ENCODE peak calls at places on chromosomes 11 and 22, in six cellular contexts. One of them, this sample, is unnamed.

GRCh38 chr22:29093980-29094379 is 21.1 kb downstream of the KREMEN1 start:
- DNase-seq in mesendoderm: no peak
- DNase-seq in H9: no peak
- DNase-seq in IMR-90: no peak
- DNase-seq in trophoblast cell: no peak
- DNase-seq in mesenchymal stem cell: no peak
- DNase-seq in this sample: no peak

GRCh38 chr22:37273126-37273845 is 9.0 kb upstream of the CYTH4 start:
- DNase-seq in IMR-90: peak; percentile 79
- DNase-seq in mesendoderm: no peak
- DNase-seq in trophoblast cell: peak; percentile 10
- DNase-seq in mesenchymal stem cell: peak; percentile 74
- DNase-seq in H9: no peak
- DNase-seq in this sample: no peak

GRCh38 chr11:75103380-75104026 is 6.8 kb upstream of the OR2AT4 start:
- DNase-seq in mesendoderm: no peak
- DNase-seq in mesenchymal stem cell: peak; percentile 72
- DNase-seq in trophoblast cell: no peak
- DNase-seq in IMR-90: peak; percentile 86
- DNase-seq in H9: no peak
- DNase-seq in this sample: no peak

GRCh38 chr11:130160460-130161090 is 993 bp downstream of the ST14 start:
- DNase-seq in H9: no peak
- DNase-seq in trophoblast cell: no peak
- DNase-seq in IMR-90: no peak
- DNase-seq in mesendoderm: peak; percentile 28
- DNase-seq in mesenchymal stem cell: no peak
- DNase-seq in this sample: no peak

GRCh38 chr11:29780756-29781155 is 236.1 kb downstream of the KCNA4 start:
- DNase-seq in IMR-90: no peak
- DNase-seq in mesenchymal stem cell: no peak
- DNase-seq in H9: no peak
- DNase-seq in mesendoderm: no peak
- DNase-seq in trophoblast cell: no peak
- DNase-seq in this sample: no peak

GRCh38 chr11:93063101-93063500 is 93.7 kb downstream of the MTNR1B start:
- DNase-seq in H9: no peak
- DNase-seq in mesenchymal stem cell: no peak
- DNase-seq in trophoblast cell: no peak
- DNase-seq in mesendoderm: no peak
- DNase-seq in IMR-90: peak; percentile 27
- DNase-seq in this sample: no peak

GRCh38 chr11:2991477-2992233 is 474 bp downstream of the NAP1L4 start:
- DNase-seq in H9: no peak
- DNase-seq in mesendoderm: peak; percentile 79
- DNase-seq in IMR-90: peak; percentile 20
- DNase-seq in mesenchymal stem cell: peak; percentile 67
- DNase-seq in trophoblast cell: peak; percentile 72
- DNase-seq in this sample: peak; percentile 58

GRCh38 chr11:118341749-118342489 is 586 bp downstream of the CD3D start:
- DNase-seq in mesendoderm: no peak
- DNase-seq in H9: no peak
- DNase-seq in mesenchymal stem cell: no peak
- DNase-seq in trophoblast cell: no peak
- DNase-seq in IMR-90: no peak
- DNase-seq in this sample: no peak

GRCh38 chr11:114233755-114234154 is 62.4 kb upstream of the NNMT start:
- DNase-seq in IMR-90: peak; percentile 0
- DNase-seq in trophoblast cell: no peak
- DNase-seq in H9: no peak
- DNase-seq in mesenchymal stem cell: peak; percentile 32
- DNase-seq in mesendoderm: no peak
- DNase-seq in this sample: no peak

GRCh38 chr22:46499798-46500174 is 37.6 kb downstream of the CELSR1 start:
- DNase-seq in mesendoderm: peak; percentile 30
- DNase-seq in H9: no peak
- DNase-seq in IMR-90: no peak
- DNase-seq in mesenchymal stem cell: no peak
- DNase-seq in trophoblast cell: no peak
- DNase-seq in this sample: no peak
- H3K4me2 ChIP-seq in mesendoderm: no peak overlapping the region
- H3K4me2 ChIP-seq in H9: peak overlapping the region; percentile 13
- H3K4me2 ChIP-seq in IMR-90: no peak overlapping the region
- H3K4me2 ChIP-seq in mesenchymal stem cell: no peak overlapping the region
- H3K4me2 ChIP-seq in trophoblast cell: no peak overlapping the region
- H3K4me2 ChIP-seq in this sample: peak overlapping the region; percentile 45

GRCh38 chr11:62707277-62707771 is at the start of the genes BSCL2 and GNG3:
- DNase-seq in trophoblast cell: no peak
- DNase-seq in IMR-90: no peak
- DNase-seq in H9: peak; percentile 99
- DNase-seq in mesenchymal stem cell: no peak
- DNase-seq in mesendoderm: peak; percentile 100
- DNase-seq in this sample: peak; percentile 79
- H2BK120ac ChIP-seq in trophoblast cell: peak within 1 kb of the TSS; percentile 38
- H2BK120ac ChIP-seq in IMR-90: no peak within 1 kb of the TSS
- H2BK120ac ChIP-seq in H9: no peak within 1 kb of the TSS
- H2BK120ac ChIP-seq in mesenchymal stem cell: no peak within 1 kb of the TSS
- H2BK120ac ChIP-seq in mesendoderm: no peak within 1 kb of the TSS
- H2BK120ac ChIP-seq in this sample: peak within 1 kb of the TSS; percentile 18

DNA sequence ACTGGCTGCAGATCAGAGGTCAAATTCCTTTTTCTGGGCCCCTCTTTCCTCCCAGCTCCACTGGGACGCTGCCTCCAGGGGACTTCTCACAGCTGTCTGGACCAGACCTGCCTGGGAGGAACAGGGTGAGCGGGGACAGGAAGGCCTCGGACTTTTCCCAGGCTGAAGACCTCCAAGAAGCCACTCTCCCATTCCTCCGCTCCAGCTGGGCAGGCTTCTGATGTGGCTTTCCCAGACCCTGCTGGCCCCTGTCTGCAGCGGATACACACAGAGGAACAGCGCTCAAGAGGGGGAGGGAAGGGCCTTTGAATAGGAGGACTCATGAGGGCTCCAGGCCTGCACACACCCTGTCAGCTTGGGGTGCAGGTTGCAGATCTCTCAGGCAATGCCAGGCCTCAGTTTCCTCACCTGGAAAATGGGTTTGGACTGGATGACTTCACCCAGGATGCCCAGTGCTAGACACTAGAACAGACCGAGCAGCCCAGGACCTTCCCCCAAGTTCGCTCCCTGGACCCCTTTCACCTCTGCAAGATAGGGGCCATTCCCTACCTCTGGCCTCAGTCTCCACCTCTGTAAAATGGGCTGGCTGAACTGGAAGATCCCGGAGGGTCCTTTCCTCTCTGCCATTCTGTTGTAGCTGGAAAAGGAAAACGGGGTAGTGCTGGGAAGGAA is 36.6 kb downstream of the MB start:
- DNase-seq in mesendoderm: no peak
- DNase-seq in IMR-90: no peak
- DNase-seq in H9: no peak
- DNase-seq in mesenchymal stem cell: no peak
- DNase-seq in trophoblast cell: no peak
- DNase-seq in this sample: no peak
- H4K8ac ChIP-seq in mesendoderm: no peak overlapping the region
- H4K8ac ChIP-seq in IMR-90: no peak overlapping the region
- H4K8ac ChIP-seq in H9: no peak overlapping the region
- H4K8ac ChIP-seq in mesenchymal stem cell: no peak overlapping the region
- H4K8ac ChIP-seq in trophoblast cell: no peak overlapping the region
- H4K8ac ChIP-seq in this sample: no peak overlapping the region

GRCh38 chr11:16911186-16911585 is 103.0 kb downstream of the PLEKHA7 start:
- DNase-seq in mesendoderm: no peak
- DNase-seq in mesenchymal stem cell: no peak
- DNase-seq in trophoblast cell: no peak
- DNase-seq in IMR-90: no peak
- DNase-seq in H9: no peak
- DNase-seq in this sample: no peak
- H3K4me2 ChIP-seq in mesendoderm: no peak overlapping the region
- H3K4me2 ChIP-seq in mesenchymal stem cell: no peak overlapping the region
- H3K4me2 ChIP-seq in trophoblast cell: no peak overlapping the region
- H3K4me2 ChIP-seq in IMR-90: no peak overlapping the region
- H3K4me2 ChIP-seq in H9: no peak overlapping the region
- H3K4me2 ChIP-seq in this sample: no peak overlapping the region

DNA sequence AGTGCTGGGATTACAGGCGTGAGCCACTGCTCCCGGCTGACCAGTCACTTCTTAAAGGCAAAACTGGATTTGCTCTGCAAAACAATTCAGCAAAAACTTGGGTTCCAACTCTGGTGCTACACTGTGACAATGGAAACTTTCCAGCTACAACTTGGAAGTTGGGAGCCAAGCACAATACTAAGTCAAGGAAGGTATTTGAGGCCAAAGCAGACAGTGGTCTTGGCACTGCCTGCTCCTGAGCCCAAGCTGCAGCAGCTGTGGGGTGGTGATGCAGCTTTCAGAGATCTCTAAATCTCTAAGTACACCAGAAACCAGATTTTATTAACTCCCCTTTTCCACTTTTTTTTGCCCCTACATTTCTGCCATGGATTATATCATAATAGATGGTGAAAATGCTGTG is 17.5 kb downstream of the ADM start:
- DNase-seq in IMR-90: no peak
- DNase-seq in mesendoderm: no peak
- DNase-seq in mesenchymal stem cell: no peak
- DNase-seq in H9: no peak
- DNase-seq in trophoblast cell: peak; percentile 33
- DNase-seq in this sample: no peak
- H2BK120ac ChIP-seq in IMR-90: peak overlapping the region; percentile 91
- H2BK120ac ChIP-seq in mesendoderm: no peak overlapping the region
- H2BK120ac ChIP-seq in mesenchymal stem cell: no peak overlapping the region
- H2BK120ac ChIP-seq in H9: no peak overlapping the region
- H2BK120ac ChIP-seq in trophoblast cell: no peak overlapping the region
- H2BK120ac ChIP-seq in this sample: no peak overlapping the region

GRCh38 chr22:45930324-45930723 is 46.6 kb downstream of the WNT7B start:
- DNase-seq in H9: no peak
- DNase-seq in mesendoderm: no peak
- DNase-seq in mesenchymal stem cell: no peak
- DNase-seq in IMR-90: no peak
- DNase-seq in trophoblast cell: no peak
- DNase-seq in this sample: no peak
- H4K8ac ChIP-seq in H9: no peak overlapping the region
- H4K8ac ChIP-seq in mesendoderm: no peak overlapping the region
- H4K8ac ChIP-seq in mesenchymal stem cell: no peak overlapping the region
- H4K8ac ChIP-seq in IMR-90: no peak overlapping the region
- H4K8ac ChIP-seq in trophoblast cell: no peak overlapping the region
- H4K8ac ChIP-seq in this sample: no peak overlapping the region

GRCh38 chr11:72773291-72773690 is 20.6 kb downstream of the STARD10 start:
- DNase-seq in mesenchymal stem cell: peak; percentile 92
- DNase-seq in mesendoderm: no peak
- DNase-seq in IMR-90: peak; percentile 93
- DNase-seq in H9: no peak
- DNase-seq in trophoblast cell: peak; percentile 56
- DNase-seq in this sample: no peak
- H3K4me2 ChIP-seq in mesenchymal stem cell: no peak overlapping the region
- H3K4me2 ChIP-seq in mesendoderm: no peak overlapping the region
- H3K4me2 ChIP-seq in IMR-90: peak overlapping the region; percentile 40
- H3K4me2 ChIP-seq in H9: no peak overlapping the region
- H3K4me2 ChIP-seq in trophoblast cell: peak overlapping the region; percentile 27
- H3K4me2 ChIP-seq in this sample: no peak overlapping the region

GRCh38 chr11:125369808-125370207 is 126.3 kb downstream of the FEZ1 start:
- DNase-seq in trophoblast cell: no peak
- DNase-seq in mesenchymal stem cell: no peak
- DNase-seq in H9: no peak
- DNase-seq in IMR-90: no peak
- DNase-seq in mesendoderm: peak; percentile 72
- DNase-seq in this sample: no peak
- H2BK120ac ChIP-seq in trophoblast cell: no peak overlapping the region
- H2BK120ac ChIP-seq in mesenchymal stem cell: no peak overlapping the region
- H2BK120ac ChIP-seq in H9: no peak overlapping the region
- H2BK120ac ChIP-seq in IMR-90: no peak overlapping the region
- H2BK120ac ChIP-seq in mesendoderm: no peak overlapping the region
- H2BK120ac ChIP-seq in this sample: no peak overlapping the region

DNA sequence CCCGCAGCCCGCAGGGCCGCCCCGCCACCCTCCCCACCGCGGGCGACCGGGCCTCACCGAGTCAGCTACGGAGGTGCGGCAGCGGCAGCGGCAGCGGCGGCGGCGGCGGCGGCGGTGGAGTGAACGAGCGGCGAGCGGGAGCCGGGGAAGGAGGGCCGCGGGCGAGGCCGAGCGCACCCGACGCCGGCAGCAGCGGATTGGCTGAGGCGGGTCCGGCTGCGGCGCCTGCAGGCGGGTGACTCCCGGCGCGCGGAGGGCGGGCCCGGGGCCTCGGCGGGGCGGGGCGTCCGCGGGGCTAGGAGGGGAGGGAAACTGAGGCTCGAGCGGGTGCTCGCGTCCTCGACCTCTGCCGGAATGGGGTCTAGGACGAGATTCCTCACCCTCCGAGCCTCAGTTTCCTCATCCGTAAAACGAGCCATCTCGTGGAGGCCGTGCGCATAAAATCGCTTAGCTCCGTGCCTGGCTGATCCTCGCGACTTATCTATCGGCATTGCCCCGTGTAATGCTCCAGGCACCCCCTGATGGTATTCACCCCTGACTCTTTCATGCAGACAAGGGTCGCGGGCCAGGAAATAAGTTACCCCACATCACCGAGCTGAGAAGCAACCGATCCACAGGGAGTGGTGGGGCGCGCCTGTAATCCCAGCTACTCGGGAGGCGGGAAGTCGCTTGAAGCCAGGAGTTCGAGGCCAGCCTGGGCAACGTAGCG is at the start of gene CPT1A:
- DNase-seq in trophoblast cell: peak; percentile 77
- DNase-seq in H9: peak; percentile 71
- DNase-seq in IMR-90: peak; percentile 66
- DNase-seq in mesenchymal stem cell: peak; percentile 75
- DNase-seq in mesendoderm: no peak
- DNase-seq in this sample: no peak
- H4K8ac ChIP-seq in trophoblast cell: no peak within 1 kb of the TSS
- H4K8ac ChIP-seq in H9: no peak within 1 kb of the TSS
- H4K8ac ChIP-seq in IMR-90: peak within 1 kb of the TSS; percentile 63
- H4K8ac ChIP-seq in mesenchymal stem cell: peak within 1 kb of the TSS; percentile 87
- H4K8ac ChIP-seq in mesendoderm: no peak within 1 kb of the TSS
- H4K8ac ChIP-seq in this sample: no peak within 1 kb of the TSS

This sample was measured in neuronal stem cell.